ENCODE peak calls at places on chromosome 21, in nine cellular contexts. One of them, this sample, is unnamed.

GRCh38 chr21:29340228-29340627 is 41.5 kb downstream of the BACH1 start:
- DNase-seq in A673: no peak
- DNase-seq in RWPE2: no peak
- DNase-seq in neural progenitor cell: no peak
- DNase-seq in fibroblast of the aortic adventitia: no peak
- DNase-seq in RWPE1: no peak
- DNase-seq in progenitor cell of endocrine pancreas: no peak
- DNase-seq in HFF-Myc: no peak
- DNase-seq in endodermal cell: no peak
- DNase-seq in this sample: no peak

GRCh38 chr21:29661672-29662442 is 277.9 kb downstream of the GRIK1 start:
- DNase-seq in endodermal cell: no peak
- DNase-seq in A673: no peak
- DNase-seq in RWPE2: no peak
- DNase-seq in fibroblast of the aortic adventitia: no peak
- DNase-seq in neural progenitor cell: no peak
- DNase-seq in RWPE1: no peak
- DNase-seq in HFF-Myc: no peak
- DNase-seq in progenitor cell of endocrine pancreas: no peak
- DNase-seq in this sample: no peak

GRCh38 chr21:22791986-22792560 is 1793.9 kb downstream of the NCAM2 start:
- DNase-seq in HFF-Myc: peak
- DNase-seq in RWPE2: no peak
- DNase-seq in progenitor cell of endocrine pancreas: no peak
- DNase-seq in RWPE1: peak
- DNase-seq in endodermal cell: peak
- DNase-seq in fibroblast of the aortic adventitia: peak
- DNase-seq in neural progenitor cell: peak
- DNase-seq in A673: peak
- DNase-seq in this sample: peak

GRCh38 chr21:46554431-46555224 is 50.3 kb downstream of the S100B start:
- DNase-seq in HFF-Myc: no peak
- DNase-seq in RWPE2: no peak
- DNase-seq in fibroblast of the aortic adventitia: no peak
- DNase-seq in neural progenitor cell: no peak
- DNase-seq in endodermal cell: no peak
- DNase-seq in A673: no peak
- DNase-seq in RWPE1: no peak
- DNase-seq in progenitor cell of endocrine pancreas: no peak
- DNase-seq in this sample: no peak

GRCh38 chr21:27244356-27244755 is 277.5 kb upstream of the ADAMTS5 start:
- DNase-seq in endodermal cell: no peak
- DNase-seq in A673: no peak
- DNase-seq in RWPE1: no peak
- DNase-seq in progenitor cell of endocrine pancreas: no peak
- DNase-seq in HFF-Myc: no peak
- DNase-seq in fibroblast of the aortic adventitia: peak
- DNase-seq in neural progenitor cell: no peak
- DNase-seq in RWPE2: no peak
- DNase-seq in this sample: no peak

GRCh38 chr21:15894596-15894995 is 164.8 kb downstream of the USP25 start:
- DNase-seq in progenitor cell of endocrine pancreas: no peak
- DNase-seq in endodermal cell: no peak
- DNase-seq in RWPE2: no peak
- DNase-seq in A673: peak
- DNase-seq in HFF-Myc: no peak
- DNase-seq in neural progenitor cell: no peak
- DNase-seq in fibroblast of the aortic adventitia: peak
- DNase-seq in RWPE1: peak
- DNase-seq in this sample: no peak

GRCh38 chr21:39720126-39720778 is 24.7 kb upstream of the IGSF5 start:
- DNase-seq in A673: no peak
- DNase-seq in neural progenitor cell: no peak
- DNase-seq in endodermal cell: no peak
- DNase-seq in HFF-Myc: no peak
- DNase-seq in RWPE1: no peak
- DNase-seq in fibroblast of the aortic adventitia: no peak
- DNase-seq in RWPE2: no peak
- DNase-seq in progenitor cell of endocrine pancreas: no peak
- DNase-seq in this sample: no peak

GRCh38 chr21:41438425-41439113 is 12.5 kb downstream of the MX1 start:
- DNase-seq in neural progenitor cell: no peak
- DNase-seq in progenitor cell of endocrine pancreas: no peak
- DNase-seq in endodermal cell: no peak
- DNase-seq in RWPE1: no peak
- DNase-seq in fibroblast of the aortic adventitia: no peak
- DNase-seq in HFF-Myc: no peak
- DNase-seq in RWPE2: no peak
- DNase-seq in A673: no peak
- DNase-seq in this sample: no peak

GRCh38 chr21:43978060-43978459 is 34.0 kb upstream of the TRAPPC10 start:
- DNase-seq in HFF-Myc: no peak
- DNase-seq in RWPE1: no peak
- DNase-seq in fibroblast of the aortic adventitia: no peak
- DNase-seq in A673: no peak
- DNase-seq in RWPE2: no peak
- DNase-seq in endodermal cell: no peak
- DNase-seq in progenitor cell of endocrine pancreas: no peak
- DNase-seq in neural progenitor cell: no peak
- DNase-seq in this sample: no peak

GRCh38 chr21:43981871-43982210 is 30.3 kb upstream of the TRAPPC10 start:
- DNase-seq in HFF-Myc: no peak
- DNase-seq in endodermal cell: peak
- DNase-seq in progenitor cell of endocrine pancreas: no peak
- DNase-seq in neural progenitor cell: no peak
- DNase-seq in fibroblast of the aortic adventitia: no peak
- DNase-seq in RWPE2: no peak
- DNase-seq in A673: no peak
- DNase-seq in RWPE1: no peak
- DNase-seq in this sample: no peak

GRCh38 chr21:43982489-43983078 is 29.5 kb upstream of the TRAPPC10 start:
- DNase-seq in neural progenitor cell: no peak
- DNase-seq in endodermal cell: no peak
- DNase-seq in A673: no peak
- DNase-seq in RWPE2: no peak
- DNase-seq in fibroblast of the aortic adventitia: no peak
- DNase-seq in RWPE1: no peak
- DNase-seq in HFF-Myc: no peak
- DNase-seq in progenitor cell of endocrine pancreas: no peak
- DNase-seq in this sample: no peak

GRCh38 chr21:43981151-43981870 is 30.8 kb upstream of the TRAPPC10 start:
- DNase-seq in RWPE1: no peak
- DNase-seq in HFF-Myc: no peak
- DNase-seq in A673: no peak
- DNase-seq in endodermal cell: no peak
- DNase-seq in progenitor cell of endocrine pancreas: no peak
- DNase-seq in fibroblast of the aortic adventitia: no peak
- DNase-seq in RWPE2: no peak
- DNase-seq in neural progenitor cell: no peak
- DNase-seq in this sample: no peak

DNA sequence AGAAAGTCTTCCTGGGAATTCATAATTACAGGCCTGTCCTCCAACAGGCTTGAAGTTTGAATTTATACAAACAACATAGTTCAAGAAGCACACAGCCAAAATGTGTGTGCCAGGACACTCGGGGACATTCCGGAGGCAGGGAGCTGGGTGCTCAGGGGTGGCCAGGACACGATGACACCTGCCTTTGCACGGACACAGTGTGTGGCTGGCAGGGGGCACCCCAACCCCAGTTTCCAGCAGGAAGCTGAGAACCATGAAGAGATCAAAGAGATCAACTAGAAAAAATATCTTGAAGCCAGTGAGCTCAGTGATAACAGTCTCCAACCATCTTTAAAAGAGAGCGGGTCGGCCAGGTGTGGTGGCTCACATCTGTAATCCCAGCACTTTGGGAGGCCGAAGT is 32.5 kb upstream of the TRAPPC10 start:
- DNase-seq in endodermal cell: no peak
- DNase-seq in neural progenitor cell: no peak
- DNase-seq in A673: no peak
- DNase-seq in fibroblast of the aortic adventitia: no peak
- DNase-seq in RWPE2: no peak
- DNase-seq in RWPE1: no peak
- DNase-seq in HFF-Myc: no peak
- DNase-seq in progenitor cell of endocrine pancreas: no peak
- DNase-seq in this sample: no peak
- TF ChIP-seq CTCF in endodermal cell: no peak
- TF ChIP-seq CTCF in neural progenitor cell: no peak
- TF ChIP-seq CTCF in A673: no peak
- TF ChIP-seq CTCF in fibroblast of the aortic adventitia: no peak
- TF ChIP-seq CTCF in RWPE2: peak
- TF ChIP-seq CTCF in RWPE1: no peak
- TF ChIP-seq CTCF in HFF-Myc: no peak
- TF ChIP-seq CTCF in progenitor cell of endocrine pancreas: no peak
- TF ChIP-seq CTCF in this sample: no peak

GRCh38 chr21:33211305-33211704 is 18.4 kb upstream of the IFNAR2 start:
- DNase-seq in progenitor cell of endocrine pancreas: no peak
- DNase-seq in fibroblast of the aortic adventitia: no peak
- DNase-seq in RWPE1: no peak
- DNase-seq in HFF-Myc: no peak
- DNase-seq in RWPE2: no peak
- DNase-seq in neural progenitor cell: no peak
- DNase-seq in A673: no peak
- DNase-seq in endodermal cell: no peak
- DNase-seq in this sample: no peak

GRCh38 chr21:33206771-33207290 is 22.9 kb upstream of the IFNAR2 start:
- DNase-seq in progenitor cell of endocrine pancreas: no peak
- DNase-seq in RWPE1: no peak
- DNase-seq in neural progenitor cell: no peak
- DNase-seq in fibroblast of the aortic adventitia: no peak
- DNase-seq in A673: no peak
- DNase-seq in RWPE2: no peak
- DNase-seq in HFF-Myc: no peak
- DNase-seq in endodermal cell: no peak
- DNase-seq in this sample: no peak

GRCh38 chr21:33205476-33205875 is 24.3 kb upstream of the IFNAR2 start:
- DNase-seq in RWPE2: no peak
- DNase-seq in neural progenitor cell: no peak
- DNase-seq in RWPE1: no peak
- DNase-seq in A673: no peak
- DNase-seq in fibroblast of the aortic adventitia: no peak
- DNase-seq in progenitor cell of endocrine pancreas: no peak
- DNase-seq in HFF-Myc: no peak
- DNase-seq in endodermal cell: no peak
- DNase-seq in this sample: no peak

GRCh38 chr21:33208534-33208933 is 21.2 kb upstream of the IFNAR2 start:
- DNase-seq in A673: no peak
- DNase-seq in HFF-Myc: no peak
- DNase-seq in RWPE2: no peak
- DNase-seq in endodermal cell: no peak
- DNase-seq in progenitor cell of endocrine pancreas: no peak
- DNase-seq in neural progenitor cell: no peak
- DNase-seq in RWPE1: peak
- DNase-seq in fibroblast of the aortic adventitia: no peak
- DNase-seq in this sample: no peak

GRCh38 chr21:33207471-33208149 is 22.1 kb upstream of the IFNAR2 start:
- DNase-seq in RWPE1: no peak
- DNase-seq in fibroblast of the aortic adventitia: no peak
- DNase-seq in HFF-Myc: no peak
- DNase-seq in neural progenitor cell: no peak
- DNase-seq in RWPE2: no peak
- DNase-seq in A673: no peak
- DNase-seq in progenitor cell of endocrine pancreas: no peak
- DNase-seq in endodermal cell: no peak
- DNase-seq in this sample: no peak
- TF ChIP-seq CTCF in RWPE1: no peak
- TF ChIP-seq CTCF in fibroblast of the aortic adventitia: no peak
- TF ChIP-seq CTCF in HFF-Myc: no peak
- TF ChIP-seq CTCF in neural progenitor cell: no peak
- TF ChIP-seq CTCF in RWPE2: no peak
- TF ChIP-seq CTCF in A673: no peak
- TF ChIP-seq CTCF in progenitor cell of endocrine pancreas: no peak
- TF ChIP-seq CTCF in endodermal cell: no peak
- TF ChIP-seq CTCF in this sample: no peak

GRCh38 chr21:35606578-35606977 is 453.7 kb downstream of the SETD4 start:
- DNase-seq in neural progenitor cell: no peak
- DNase-seq in fibroblast of the aortic adventitia: no peak
- DNase-seq in progenitor cell of endocrine pancreas: no peak
- DNase-seq in RWPE1: peak
- DNase-seq in RWPE2: no peak
- DNase-seq in endodermal cell: no peak
- DNase-seq in A673: no peak
- DNase-seq in HFF-Myc: no peak
- DNase-seq in this sample: no peak

GRCh38 chr21:35607406-35607805 is 452.9 kb downstream of the SETD4 start:
- DNase-seq in A673: no peak
- DNase-seq in RWPE2: no peak
- DNase-seq in HFF-Myc: no peak
- DNase-seq in progenitor cell of endocrine pancreas: no peak
- DNase-seq in endodermal cell: no peak
- DNase-seq in fibroblast of the aortic adventitia: no peak
- DNase-seq in RWPE1: no peak
- DNase-seq in neural progenitor cell: no peak
- DNase-seq in this sample: no peak

GRCh38 chr21:35609263-35609662 is 451.1 kb downstream of the SETD4 start:
- DNase-seq in fibroblast of the aortic adventitia: no peak
- DNase-seq in RWPE1: peak
- DNase-seq in endodermal cell: no peak
- DNase-seq in neural progenitor cell: no peak
- DNase-seq in RWPE2: no peak
- DNase-seq in HFF-Myc: no peak
- DNase-seq in progenitor cell of endocrine pancreas: no peak
- DNase-seq in A673: no peak
- DNase-seq in this sample: no peak

GRCh38 chr21:35603471-35603870 is 456.9 kb downstream of the SETD4 start:
- DNase-seq in endodermal cell: peak
- DNase-seq in progenitor cell of endocrine pancreas: no peak
- DNase-seq in A673: no peak
- DNase-seq in fibroblast of the aortic adventitia: no peak
- DNase-seq in neural progenitor cell: no peak
- DNase-seq in RWPE2: no peak
- DNase-seq in RWPE1: no peak
- DNase-seq in HFF-Myc: no peak
- DNase-seq in this sample: no peak

DNA sequence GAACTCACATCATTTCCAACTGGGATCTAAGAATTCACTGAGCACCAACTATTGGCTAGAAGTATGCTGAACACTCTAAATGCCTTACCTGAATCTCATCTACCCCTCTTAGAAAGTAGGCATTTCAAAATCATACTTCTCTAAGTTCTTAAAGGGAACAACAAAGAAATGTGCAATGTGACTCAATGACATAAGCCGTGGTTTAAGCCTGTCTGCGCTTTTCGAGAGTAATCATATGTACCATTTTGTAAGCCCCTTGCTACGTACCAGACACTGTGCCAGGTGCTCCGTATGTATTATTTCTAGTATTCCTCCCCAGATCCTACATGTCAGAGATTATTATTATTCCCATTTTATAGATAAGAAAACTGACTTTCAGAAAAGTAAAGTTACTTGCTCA is 454.2 kb downstream of the SETD4 start:
- DNase-seq in RWPE1: no peak
- DNase-seq in A673: no peak
- DNase-seq in HFF-Myc: no peak
- DNase-seq in progenitor cell of endocrine pancreas: no peak
- DNase-seq in endodermal cell: no peak
- DNase-seq in neural progenitor cell: no peak
- DNase-seq in RWPE2: no peak
- DNase-seq in fibroblast of the aortic adventitia: no peak
- DNase-seq in this sample: no peak
- TF ChIP-seq CTCF in RWPE1: no peak
- TF ChIP-seq CTCF in A673: no peak
- TF ChIP-seq CTCF in HFF-Myc: no peak
- TF ChIP-seq CTCF in progenitor cell of endocrine pancreas: no peak
- TF ChIP-seq CTCF in endodermal cell: no peak
- TF ChIP-seq CTCF in neural progenitor cell: no peak
- TF ChIP-seq CTCF in RWPE2: no peak
- TF ChIP-seq CTCF in fibroblast of the aortic adventitia: no peak
- TF ChIP-seq CTCF in this sample: no peak

GRCh38 chr21:14725219-14725618 is 179.1 kb upstream of the SAMSN1 start:
- DNase-seq in RWPE2: no peak
- DNase-seq in A673: no peak
- DNase-seq in endodermal cell: no peak
- DNase-seq in neural progenitor cell: no peak
- DNase-seq in HFF-Myc: no peak
- DNase-seq in progenitor cell of endocrine pancreas: no peak
- DNase-seq in RWPE1: no peak
- DNase-seq in fibroblast of the aortic adventitia: no peak
- DNase-seq in this sample: no peak
- TF ChIP-seq CTCF in RWPE2: no peak
- TF ChIP-seq CTCF in A673: no peak
- TF ChIP-seq CTCF in endodermal cell: no peak
- TF ChIP-seq CTCF in neural progenitor cell: no peak
- TF ChIP-seq CTCF in HFF-Myc: no peak
- TF ChIP-seq CTCF in progenitor cell of endocrine pancreas: no peak
- TF ChIP-seq CTCF in RWPE1: no peak
- TF ChIP-seq CTCF in fibroblast of the aortic adventitia: no peak
- TF ChIP-seq CTCF in this sample: no peak

This sample was measured in endothelial cell.